ENCODE peak calls at places on chromosomes 6 and 20, in six cellular contexts. S, A, H, W, Y and T are unnamed samples.

GRCh38 chr6:87421576-87421975 is 13.8 kb downstream of the CFAP206 start:
- DNase-seq in S (no peak), A (no peak), H (no peak), W (no peak), Y (peak), T (no peak)

GRCh38 chr20:11403711-11404110 is 514.0 kb upstream of the BTBD3 start:
- DNase-seq in S (no peak), A (no peak), H (no peak), W (peak), Y (no peak), T (no peak)

GRCh38 chr6:27553123-27553904 is 80.4 kb upstream of the ZNF184 start:
- DNase-seq in S (peak), A (peak), H (peak), W (peak), Y (peak), T (peak)

GRCh38 chr6:39021041-39021440 is 27.5 kb upstream of the GLP1R start:
- DNase-seq in S (peak), A (no peak), H (no peak), W (no peak), Y (no peak), T (no peak)

GRCh38 chr6:132199343-132199742 is 201.9 kb downstream of the MOXD1 start:
- DNase-seq in S (no peak), A (no peak), H (no peak), W (peak), Y (peak), T (no peak)

GRCh38 chr6:169669147-169669546 is 32.7 kb downstream of the WDR27 start:
- DNase-seq in S (no peak), A (no peak), H (no peak), W (no peak), Y (peak), T (no peak)

GRCh38 chr6:89410231-89411018 is 1.6 kb downstream of the RRAGD start:
- DNase-seq in S (peak), A (no peak), H (peak), W (no peak), Y (no peak), T (no peak)

GRCh38 chr20:6533321-6533720 is 234.2 kb upstream of the BMP2 start:
- DNase-seq in S (no peak), A (no peak), H (no peak), W (peak), Y (no peak), T (no peak)

GRCh38 chr20:17605131-17605660 is 35.3 kb downstream of the DSTN start:
- DNase-seq in S (no peak), A (no peak), H (no peak), W (no peak), Y (no peak), T (no peak)

GRCh38 chr20:4898845-4899244 is 102.5 kb downstream of the SLC23A2 start:
- DNase-seq in S (no peak), A (no peak), H (no peak), W (no peak), Y (peak), T (no peak)

GRCh38 chr20:31721408-31722332 is 998 bp downstream of the BCL2L1 start:
- DNase-seq in S (peak), A (no peak), H (no peak), W (no peak), Y (no peak), T (no peak)

GRCh38 chr6:14092861-14093789 is 24.4 kb upstream of the CD83 start:
- DNase-seq in S (no peak), A (no peak), H (no peak), W (peak), Y (peak), T (no peak)

GRCh38 chr20:17571153-17571527 is 1.3 kb downstream of the DSTN start:
- DNase-seq in S (no peak), A (no peak), H (peak), W (peak), Y (no peak), T (no peak)

DNA sequence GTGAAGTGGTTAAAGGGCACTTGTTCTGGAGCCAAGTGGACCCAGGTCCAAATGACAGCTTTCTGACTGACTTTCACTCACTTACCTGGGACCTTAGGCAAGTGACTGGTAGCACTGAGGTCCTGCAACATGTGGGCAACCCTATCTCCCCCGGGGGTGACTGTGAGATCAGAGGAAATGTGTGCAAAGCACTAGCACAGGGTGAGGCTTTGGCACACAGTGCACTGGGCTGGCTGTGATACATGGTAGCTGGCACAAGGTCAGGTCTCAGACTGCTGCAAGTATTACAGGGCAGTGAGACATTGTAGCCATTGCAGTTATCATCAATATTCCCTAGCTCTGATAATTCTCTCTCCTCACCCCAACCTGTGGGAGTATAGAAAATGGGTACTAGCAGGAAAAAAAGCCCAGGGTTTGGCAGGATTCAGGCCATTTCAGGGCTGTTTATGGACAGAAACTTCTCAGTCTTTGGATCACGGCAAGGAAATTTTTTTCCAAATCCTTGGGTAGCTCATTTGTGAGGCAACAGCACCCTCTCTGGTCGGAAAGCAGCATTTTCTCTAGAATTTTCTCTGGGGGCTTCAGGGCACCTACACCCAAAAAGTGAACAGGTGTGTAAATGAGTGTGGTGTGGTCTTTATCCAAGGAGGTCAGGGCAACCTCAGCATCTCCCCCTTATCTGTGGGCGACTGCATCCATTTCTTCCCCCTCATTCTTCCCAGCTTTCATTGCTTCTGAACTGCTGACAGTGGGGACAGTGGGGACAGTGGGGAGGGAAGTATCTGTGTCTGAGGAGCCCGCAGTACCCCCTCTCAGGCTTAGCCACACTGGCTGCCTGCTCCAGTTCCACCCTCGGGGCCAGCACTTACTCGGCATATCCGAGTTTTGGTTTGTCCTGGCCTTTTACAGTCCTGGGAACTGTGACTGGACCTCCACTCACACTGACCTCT is 148.7 kb upstream of the PHACTR3 start:
- DNase-seq in S (peak), A (no peak), H (peak), W (no peak), Y (no peak), T (peak)
- TF ChIP-seq CTCF in S (peak), A (peak), H (peak), W (peak), Y (peak), T (peak)

DNA sequence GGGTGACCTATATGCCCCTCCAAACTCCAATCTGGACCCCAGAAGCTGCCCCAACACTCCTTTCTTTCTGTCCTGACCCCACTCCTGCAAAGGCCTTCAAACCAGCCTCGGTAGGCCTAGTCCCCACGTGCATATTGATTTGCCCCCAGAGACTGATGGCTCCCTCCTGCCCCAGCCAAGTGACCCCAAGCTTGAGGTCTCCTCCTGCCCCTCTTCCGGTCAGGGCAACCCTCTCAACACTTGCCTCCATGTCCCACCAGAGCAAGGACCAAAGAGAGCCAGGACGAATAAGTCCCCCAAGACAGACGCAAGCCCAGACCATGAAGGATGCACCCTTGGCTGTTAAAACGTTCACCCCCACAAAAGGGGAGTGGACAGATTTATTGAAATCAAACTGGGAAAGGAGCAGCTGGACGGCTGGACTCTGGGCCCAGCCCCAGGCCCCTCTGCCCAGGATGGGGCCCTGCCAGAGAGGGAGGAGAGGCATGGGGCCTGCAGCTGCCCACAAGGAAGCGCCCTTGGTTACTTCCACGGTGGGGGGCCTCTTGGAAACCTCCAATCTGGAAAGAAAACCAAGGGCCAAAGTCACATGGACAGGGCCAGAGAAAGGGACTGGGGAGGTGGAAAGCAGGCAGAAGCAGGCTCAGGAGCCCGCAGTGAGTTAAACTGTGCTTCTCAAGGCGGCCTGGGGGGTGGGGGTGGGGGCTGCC is 2.4 kb upstream of the SPEF1 start:
- DNase-seq in S (no peak), A (no peak), H (no peak), W (no peak), Y (no peak), T (no peak)
- TF ChIP-seq CTCF in S (no peak), A (no peak), H (no peak), W (no peak), Y (no peak), T (no peak)

GRCh38 chr6:85756982-85757381 is 114.3 kb upstream of the SYNCRIP start:
- DNase-seq in S (peak), A (no peak), H (peak), W (peak), Y (peak), T (no peak)
- TF ChIP-seq CTCF in S (peak), A (peak), H (peak), W (peak), Y (peak), T (peak)

DNA sequence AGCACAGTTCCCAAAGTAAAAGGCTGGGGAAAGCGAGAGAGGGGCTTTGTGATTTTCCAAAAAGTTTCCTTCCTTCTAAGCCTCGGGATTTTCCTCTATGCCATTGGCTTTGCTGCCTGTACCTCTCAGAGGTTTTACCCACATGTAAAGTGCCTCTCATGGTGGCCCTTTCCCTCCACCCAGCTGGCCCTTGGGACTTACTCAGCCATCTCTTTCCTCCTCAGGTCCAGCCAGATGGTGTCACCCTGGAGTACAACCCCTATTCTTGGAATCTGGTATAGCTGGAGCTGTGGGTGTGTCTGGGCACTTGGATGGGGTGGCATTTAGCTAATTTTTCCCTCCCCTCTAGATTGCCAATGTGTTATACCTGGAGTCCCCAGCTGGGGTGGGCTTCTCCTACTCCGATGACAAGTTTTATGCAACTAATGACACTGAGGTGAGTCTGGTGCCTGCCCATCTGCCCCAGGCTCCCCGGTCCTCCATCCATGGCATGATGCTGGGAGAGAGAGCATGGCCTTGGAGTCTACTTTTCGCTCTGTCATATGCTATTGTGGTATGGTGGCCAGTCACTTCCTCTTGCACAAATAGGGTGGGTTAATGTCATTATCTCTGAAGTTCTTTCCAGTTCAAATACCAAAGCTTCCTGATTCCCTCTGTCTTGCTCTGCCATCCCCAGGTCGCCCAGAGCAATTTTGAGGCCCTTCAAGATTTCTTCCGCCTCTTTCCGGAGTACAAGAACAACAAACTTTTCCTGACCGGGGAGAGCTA is 1.1 kb downstream of the CTSA start:
- DNase-seq in S (peak), A (no peak), H (no peak), W (no peak), Y (peak), T (no peak)
- TF ChIP-seq CTCF in S (no peak), A (no peak), H (no peak), W (no peak), Y (peak), T (no peak)

DNA sequence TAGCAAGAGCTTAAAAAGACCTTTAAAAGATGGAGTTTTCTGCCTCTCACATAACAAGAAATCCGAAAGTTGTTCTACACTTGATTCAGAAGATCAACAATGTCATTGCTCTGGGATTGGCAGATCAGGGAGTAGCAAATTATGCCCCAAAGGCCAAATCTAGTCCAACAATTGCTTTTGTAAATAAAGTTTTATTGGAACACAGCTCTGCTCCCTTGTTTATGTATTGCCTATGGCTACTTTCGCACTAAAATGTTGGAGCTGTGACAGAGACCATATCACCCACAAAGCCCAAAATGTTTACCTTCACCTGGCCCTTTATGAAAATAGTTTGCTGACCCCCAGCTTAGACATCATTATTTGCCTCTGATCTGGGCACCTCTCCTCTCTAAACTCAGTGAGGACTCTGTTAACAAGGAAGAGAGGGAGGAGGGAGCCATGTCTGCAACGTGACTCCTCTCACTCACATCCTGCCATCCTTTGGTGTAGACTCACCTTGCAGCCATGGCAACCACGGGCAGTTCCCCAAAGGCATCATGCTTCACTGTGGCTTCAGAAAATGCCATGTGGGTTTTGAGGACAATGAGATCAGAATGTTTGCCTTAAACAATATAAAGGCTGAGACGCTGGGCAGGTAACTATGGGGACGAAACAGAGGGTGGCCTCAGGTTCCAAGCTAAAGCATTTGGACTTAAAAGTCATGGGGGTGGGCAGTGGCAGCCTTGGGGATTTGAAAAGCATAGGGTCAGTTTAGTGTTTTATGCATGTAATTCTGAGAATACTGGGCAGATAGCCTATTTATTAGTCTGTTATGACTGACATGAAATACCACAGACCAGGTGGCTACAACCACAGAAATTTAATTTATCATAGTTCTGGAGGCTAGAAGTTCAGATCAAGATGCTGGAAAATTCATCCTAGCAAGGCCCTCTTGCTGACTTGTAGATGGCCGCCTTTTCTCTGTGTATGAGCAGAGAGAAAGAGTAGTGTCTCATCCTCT is 149.7 kb upstream of the TNFAIP3 start:
- DNase-seq in S (peak), A (no peak), H (peak), W (peak), Y (peak), T (no peak)
- TF ChIP-seq CTCF in S (no peak), A (no peak), H (no peak), W (no peak), Y (no peak), T (no peak)

GRCh38 chr6:154093231-154094044 is 54.4 kb downstream of the OPRM1 start:
- DNase-seq in S (no peak), A (no peak), H (no peak), W (no peak), Y (no peak), T (no peak)
- TF ChIP-seq CTCF in S (no peak), A (no peak), H (no peak), W (no peak), Y (no peak), T (no peak)

GRCh38 chr6:43020847-43021246 is 576 bp upstream of the RRP36 start:
- DNase-seq in S (peak), A (no peak), H (no peak), W (peak), Y (no peak), T (peak)

GRCh38 chr6:43021270-43022047 is at the start of gene RRP36:
- DNase-seq in S (peak), A (peak), H (peak), W (peak), Y (peak), T (peak)

GRCh38 chr6:43016935-43017334 is 2.9 kb downstream of the KLHDC3 start:
- DNase-seq in S (no peak), A (no peak), H (no peak), W (no peak), Y (no peak), T (no peak)

GRCh38 chr6:43020052-43020705 is 1.2 kb upstream of the RRP36 start:
- DNase-seq in S (no peak), A (no peak), H (no peak), W (no peak), Y (no peak), T (no peak)

GRCh38 chr6:43019152-43019551 is 2.3 kb upstream of the RRP36 start:
- DNase-seq in S (no peak), A (no peak), H (no peak), W (no peak), Y (no peak), T (no peak)
- TF ChIP-seq CTCF in S (no peak), A (no peak), H (no peak), W (no peak), Y (no peak), T (no peak)

DNA sequence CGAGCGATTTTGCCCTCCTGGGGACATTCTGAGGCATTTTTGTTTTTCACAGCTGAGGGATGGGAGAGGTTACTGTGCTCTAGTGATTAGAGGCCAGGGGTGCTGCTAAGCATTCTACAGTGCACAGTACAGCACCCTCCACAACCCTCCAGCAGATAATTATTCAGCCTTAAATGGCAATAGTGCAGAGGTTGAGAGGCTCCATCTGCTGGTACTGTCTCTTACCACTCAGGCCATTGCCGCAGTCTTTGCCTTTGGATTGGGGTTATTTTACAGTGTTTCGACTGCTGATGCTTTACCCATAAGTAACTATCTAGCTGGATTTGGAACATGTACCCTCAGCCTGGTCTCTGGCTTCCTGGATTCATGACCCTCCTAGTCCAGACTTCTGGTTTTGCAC is 705.3 kb downstream of the KIF16B start:
- DNase-seq in S (peak), A (no peak), H (no peak), W (no peak), Y (peak), T (no peak)
- TF ChIP-seq CTCF in S (peak), A (peak), H (no peak), W (no peak), Y (peak), T (no peak)

DNA sequence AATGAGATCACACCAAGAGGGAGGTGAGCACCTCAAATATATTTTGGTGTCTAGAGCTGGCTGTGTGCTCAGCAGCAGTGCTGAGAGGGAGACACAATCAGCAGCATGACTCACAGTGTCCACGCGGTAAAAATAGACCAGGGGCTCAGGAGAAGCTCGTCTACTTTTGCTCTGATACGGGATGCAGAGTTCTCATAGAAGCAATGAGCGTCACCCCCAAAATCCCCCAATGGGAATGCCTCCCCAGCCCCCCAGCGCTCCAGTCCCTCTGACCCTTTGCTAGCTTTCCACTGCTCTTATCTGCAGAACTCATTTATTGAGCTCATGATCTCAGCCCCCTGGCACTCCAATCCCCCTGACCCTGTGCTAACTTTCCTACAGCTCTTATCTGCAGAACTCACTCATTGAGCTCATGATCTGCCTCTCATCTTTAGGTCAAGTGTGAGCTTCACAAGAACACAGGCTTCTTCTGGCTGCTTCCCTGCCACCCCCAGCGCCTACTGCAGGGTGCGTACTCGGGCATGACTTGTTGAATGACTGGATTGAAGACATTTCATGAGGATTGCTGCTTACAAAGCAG is 34.0 kb downstream of the SYNDIG1 start:
- DNase-seq in S (no peak), A (no peak), H (no peak), W (peak), Y (no peak), T (no peak)
- TF ChIP-seq CTCF in S (no peak), A (no peak), H (no peak), W (no peak), Y (no peak), T (no peak)